ENCODE peak calls at places on chromosome 21, in nine cellular contexts. Q is heart left ventricle, S is Panc1, A is tibial artery, B is transverse colon, D is left lung, H is NT2/D1, C is fibroblast of lung, G is neuronal stem cell. R is an unnamed sample.

GRCh38 chr21:45270306-45270821 is 17.3 kb downstream of the POFUT2 start:
- DNase-seq in A (peak; percentile 4), Q (no peak), B (peak; percentile 3), S (no peak), G (no peak), C (no peak), H (no peak), D (peak; percentile 16), R (no peak)

GRCh38 chr21:44568667-44569556 is 4.6 kb upstream of the KRTAP10-4 start:
- DNase-seq in B (no peak), G (no peak), S (no peak), C (no peak), H (no peak), D (no peak), A (no peak), Q (no peak), R (no peak)

GRCh38 chr21:45207839-45208626 is 79.7 kb downstream of the POFUT2 start:
- DNase-seq in D (no peak), B (no peak), A (no peak), S (no peak), Q (no peak), C (no peak), G (no peak), H (no peak), R (no peak)

GRCh38 chr21:17238468-17238867 is 274.4 kb upstream of the CXADR start:
- DNase-seq in H (no peak), G (no peak), C (no peak), Q (no peak), D (no peak), B (no peak), S (no peak), A (no peak), R (no peak)

GRCh38 chr21:46117586-46118304 is 19.8 kb downstream of the COL6A2 start:
- DNase-seq in A (no peak), B (peak; percentile 5), D (peak; percentile 24), S (no peak), G (no peak), H (no peak), C (no peak), Q (peak; percentile 16), R (no peak)

GRCh38 chr21:26445440-26445839 is 127.6 kb downstream of the CYYR1 start:
- DNase-seq in B (no peak), D (no peak), S (no peak), C (peak; percentile 90), Q (no peak), H (no peak), G (no peak), A (no peak), R (no peak)

GRCh38 chr21:44018813-44019567 is 6.9 kb downstream of the TRAPPC10 start:
- DNase-seq in D (no peak), S (no peak), A (no peak), Q (no peak), G (no peak), C (no peak), B (no peak), H (no peak), R (no peak)

GRCh38 chr21:39676054-39676771 is 63.5 kb downstream of the B3GALT5 start:
- DNase-seq in S (no peak), D (no peak), H (no peak), Q (peak; percentile 26), B (peak; percentile 31), A (no peak), C (peak; percentile 78), G (no peak), R (no peak)

GRCh38 chr21:38721055-38721454 is 84.7 kb upstream of the ETS2 start:
- DNase-seq in A (no peak), C (no peak), Q (no peak), H (no peak), B (no peak), D (no peak), S (no peak), G (no peak), R (no peak)

GRCh38 chr21:30044447-30045064 is 104.8 kb upstream of the GRIK1 start:
- DNase-seq in C (peak; percentile 3), Q (no peak), H (no peak), S (peak; percentile 4), G (peak; percentile 14), D (no peak), A (no peak), B (no peak), R (peak; percentile 2)

GRCh38 chr21:45093064-45093532 is 18.7 kb downstream of the ADARB1 start:
- DNase-seq in D (no peak), C (no peak), Q (peak; percentile 62), S (no peak), H (no peak), A (peak; percentile 63), B (no peak), G (no peak), R (no peak)

GRCh38 chr21:34877485-34878128 is 171.5 kb downstream of the RUNX1 start:
- DNase-seq in H (no peak), A (no peak), B (peak; percentile 92), Q (no peak), S (no peak), D (peak; percentile 81), C (no peak), G (no peak), R (no peak)

GRCh38 chr21:34881421-34881820 is 167.7 kb downstream of the RUNX1 start:
- DNase-seq in D (no peak), B (no peak), A (no peak), S (no peak), G (no peak), H (no peak), C (peak; percentile 92), Q (no peak), R (no peak)

GRCh38 chr21:34880401-34880800 is 168.7 kb downstream of the RUNX1 start:
- DNase-seq in G (no peak), Q (no peak), C (no peak), A (no peak), B (no peak), D (no peak), H (no peak), S (no peak), R (no peak)

GRCh38 chr21:34878501-34878900 is 170.6 kb downstream of the RUNX1 start:
- DNase-seq in S (no peak), D (peak; percentile 63), B (peak; percentile 35), A (no peak), C (peak; percentile 58), G (no peak), H (no peak), Q (no peak), R (no peak)

GRCh38 chr21:34878940-34879339 is 170.2 kb downstream of the RUNX1 start:
- DNase-seq in S (no peak), A (no peak), B (no peak), D (no peak), G (no peak), C (no peak), Q (no peak), H (no peak), R (no peak)
- H3K4me1 ChIP-seq in S (peaks cover 31% of the 10 kb centered on the region), A (no peaks in the 10 kb centered on the region), B (peaks cover 20% of the 10 kb centered on the region), D (peaks cover 85% of the 10 kb centered on the region), G (no peaks in the 10 kb centered on the region), C (peaks cover 21% of the 10 kb centered on the region), Q (no peaks in the 10 kb centered on the region), H (no peaks in the 10 kb centered on the region), R (no peaks in the 10 kb centered on the region)

DNA sequence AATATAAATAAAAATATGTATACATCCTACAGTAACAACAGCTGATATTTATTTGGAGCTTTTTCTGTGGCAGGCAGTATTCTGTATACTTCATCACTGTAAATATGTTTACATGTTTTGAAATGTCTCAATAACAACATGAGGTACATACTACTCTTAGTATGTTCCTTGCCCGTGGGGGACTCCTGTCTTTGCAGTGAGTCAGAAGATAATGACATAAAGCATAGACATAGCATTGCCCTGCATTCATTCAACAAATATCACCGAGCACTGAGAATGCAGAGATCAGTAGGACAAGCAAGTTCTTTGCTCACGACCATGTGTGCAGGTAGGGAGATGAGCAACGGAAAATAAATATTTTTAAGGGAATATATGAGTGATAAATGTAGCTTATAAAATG is 246.5 kb downstream of the LTN1 start:
- DNase-seq in Q (no peak), D (no peak), S (no peak), B (no peak), C (no peak), A (no peak), G (no peak), H (no peak), R (no peak)
- H3K4me1 ChIP-seq in Q (peaks cover 19% of the 10 kb centered on the region), D (peaks cover 12% of the 10 kb centered on the region), S (no peaks in the 10 kb centered on the region), B (no peaks in the 10 kb centered on the region), C (peaks cover 4% of the 10 kb centered on the region), A (no peaks in the 10 kb centered on the region), G (no peaks in the 10 kb centered on the region), H (no peaks in the 10 kb centered on the region), R (no peaks in the 10 kb centered on the region)

GRCh38 chr21:15735409-15735808 is 5.6 kb downstream of the USP25 start:
- DNase-seq in S (no peak), A (no peak), C (no peak), H (no peak), G (no peak), B (no peak), D (no peak), Q (no peak), R (no peak)
- H3K4me1 ChIP-seq in S (peaks cover 27% of the 10 kb centered on the region), A (no peaks in the 10 kb centered on the region), C (no peaks in the 10 kb centered on the region), H (no peaks in the 10 kb centered on the region), G (peaks cover 2% of the 10 kb centered on the region), B (peaks cover 49% of the 10 kb centered on the region), D (peaks cover 92% of the 10 kb centered on the region), Q (peaks cover 51% of the 10 kb centered on the region), R (no peaks in the 10 kb centered on the region)

GRCh38 chr21:15064576-15065380 is at the start of gene NRIP1:
- DNase-seq in G (peak; percentile 86), D (peak; percentile 94), C (peak; percentile 93), H (peak; percentile 83), S (no peak), A (peak; percentile 86), B (peak; percentile 93), Q (peak; percentile 94), R (no peak)

GRCh38 chr21:15063821-15064575 is 802 bp downstream of the NRIP1 start:
- DNase-seq in S (no peak), H (no peak), Q (peak; percentile 63), G (no peak), B (peak; percentile 41), D (peak; percentile 59), C (peak; percentile 49), A (peak; percentile 57), R (no peak)

GRCh38 chr21:15061747-15062146 is 3.1 kb downstream of the NRIP1 start:
- DNase-seq in C (no peak), G (no peak), Q (no peak), S (no peak), B (no peak), H (no peak), A (no peak), D (no peak), R (no peak)

GRCh38 chr21:15062566-15062965 is 2.2 kb downstream of the NRIP1 start:
- DNase-seq in H (no peak), B (no peak), S (no peak), C (peak; percentile 15), A (no peak), G (no peak), Q (no peak), D (no peak), R (no peak)

DNA sequence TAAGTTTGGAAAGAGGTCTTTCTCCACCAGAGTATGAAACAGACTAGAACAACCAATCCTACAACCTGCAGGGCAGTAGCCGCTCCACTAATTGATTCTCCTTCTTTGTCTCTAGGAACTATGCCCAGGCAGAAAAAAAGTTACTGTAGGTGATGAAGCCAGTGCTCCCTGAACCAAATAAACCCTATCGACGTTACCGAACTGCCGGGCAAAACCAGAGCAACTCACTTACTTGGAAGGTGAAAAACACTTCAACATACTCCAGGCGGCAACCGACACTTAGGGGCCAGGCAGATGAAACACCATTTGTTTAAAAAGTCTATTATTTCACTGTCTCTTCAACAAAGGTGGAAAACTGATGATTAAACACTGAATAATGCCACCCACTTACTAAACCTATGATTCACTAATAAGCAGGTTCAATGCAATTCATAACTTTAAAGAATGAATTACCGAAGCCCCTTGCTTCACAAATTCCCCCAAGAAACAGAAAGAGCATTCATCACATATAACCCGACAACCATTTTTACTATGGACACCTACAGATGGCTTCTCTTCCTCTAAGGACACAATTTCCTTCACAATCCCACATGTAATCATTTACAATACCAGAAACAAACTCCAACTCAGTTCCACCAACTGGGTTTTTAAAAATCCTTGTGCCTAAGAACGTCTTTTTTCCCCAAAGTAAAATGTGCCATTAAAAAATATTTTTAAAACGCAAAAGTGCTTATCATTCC is 1.5 kb downstream of the NRIP1 start:
- DNase-seq in S (no peak), D (no peak), A (no peak), C (peak; percentile 50), Q (no peak), B (no peak), G (no peak), H (no peak), R (no peak)
- H3K4me1 ChIP-seq in S (peaks cover 34% of the 10 kb centered on the region), D (peaks cover 61% of the 10 kb centered on the region), A (peaks cover 19% of the 10 kb centered on the region), C (peaks cover 2% of the 10 kb centered on the region), Q (peaks cover 51% of the 10 kb centered on the region), B (peaks cover 41% of the 10 kb centered on the region), G (peaks cover 9% of the 10 kb centered on the region), H (no peaks in the 10 kb centered on the region), R (no peaks in the 10 kb centered on the region)

R was measured in iPS DF 6.9.